ENCODE peak calls at places on chromosome 3, in six cellular contexts. B is PC-3, Z is HCT116, C is MM.1S, P is hepatocyte, I is GM23338. R is an unnamed sample. For H4K20me1, the result is how much of the 10 kb centered on the place peaks cover.

GRCh38 chr3:127606981-127607595 is 8.9 kb downstream of the MCM2 start:
- DNase-seq in B (peak), Z (no peak), C (no peak), P (no peak), I (no peak), R (no peak)

GRCh38 chr3:133328373-133328772 is 71.5 kb upstream of the BFSP2 start:
- DNase-seq in B (no peak), Z (no peak), C (no peak), P (no peak), I (no peak), R (no peak)

GRCh38 chr3:32472716-32473115 is 29.9 kb downstream of the CMTM6 start:
- DNase-seq in B (peak), Z (no peak), C (no peak), P (no peak), I (no peak), R (no peak)

GRCh38 chr3:181518222-181518621 is 193.5 kb upstream of the SOX2 start:
- DNase-seq in B (no peak), Z (no peak), C (no peak), P (no peak), I (no peak), R (no peak)

GRCh38 chr3:171970301-171970788 is 69.0 kb upstream of the FNDC3B start:
- DNase-seq in B (no peak), Z (no peak), C (no peak), P (no peak), I (no peak), R (peak)

GRCh38 chr3:156816091-156816793 is 9.9 kb upstream of the LEKR1 start:
- DNase-seq in B (peak), Z (no peak), C (no peak), P (peak), I (peak), R (peak)

GRCh38 chr3:50632450-50632849 is 15.5 kb downstream of the MAPKAPK3 start:
- DNase-seq in B (peak), Z (no peak), C (no peak), P (no peak), I (no peak), R (no peak)

GRCh38 chr3:50371133-50371670 is 11.9 kb upstream of the TMEM115 start:
- DNase-seq in B (no peak), Z (no peak), C (no peak), P (no peak), I (no peak), R (peak)

GRCh38 chr3:175692256-175692655 is 833.1 kb downstream of the NAALADL2 start:
- DNase-seq in B (no peak), Z (no peak), C (no peak), P (no peak), I (no peak), R (no peak)

GRCh38 chr3:174216948-174217718 is 642.0 kb upstream of the NAALADL2 start:
- DNase-seq in B (no peak), Z (no peak), C (no peak), P (no peak), I (no peak), R (no peak)

GRCh38 chr3:136008732-136009456 is 43.4 kb downstream of the PPP2R3A start:
- DNase-seq in B (no peak), Z (no peak), C (no peak), P (no peak), I (peak), R (no peak)

GRCh38 chr3:50658416-50658815 is 16.3 kb upstream of the DOCK3 start:
- DNase-seq in B (peak), Z (no peak), C (no peak), P (no peak), I (no peak), R (peak)

GRCh38 chr3:123404391-123404790 is 44.5 kb downstream of the ADCY5 start:
- DNase-seq in B (no peak), Z (no peak), C (no peak), P (no peak), I (no peak), R (no peak)

GRCh38 chr3:53169045-53169831 is 8.2 kb downstream of the PRKCD start:
- DNase-seq in B (no peak), Z (no peak), C (no peak), P (no peak), I (peak), R (no peak)

GRCh38 chr3:122606330-122606729 is 28.9 kb downstream of the PARP15 start:
- DNase-seq in B (no peak), Z (no peak), C (no peak), P (no peak), I (no peak), R (no peak)

GRCh38 chr3:184726497-184726896 is 14.6 kb upstream of the MAGEF1 start:
- DNase-seq in B (no peak), Z (no peak), C (no peak), P (no peak), I (no peak), R (no peak)

GRCh38 chr3:142623209-142623608 is 27.0 kb downstream of the PLS1 start:
- DNase-seq in B (no peak), Z (no peak), C (no peak), P (no peak), I (no peak), R (no peak)
- H4K20me1 ChIP-seq in B (under half), Z (under half), C (under half), P (under half), I (under half), R (under half)

DNA sequence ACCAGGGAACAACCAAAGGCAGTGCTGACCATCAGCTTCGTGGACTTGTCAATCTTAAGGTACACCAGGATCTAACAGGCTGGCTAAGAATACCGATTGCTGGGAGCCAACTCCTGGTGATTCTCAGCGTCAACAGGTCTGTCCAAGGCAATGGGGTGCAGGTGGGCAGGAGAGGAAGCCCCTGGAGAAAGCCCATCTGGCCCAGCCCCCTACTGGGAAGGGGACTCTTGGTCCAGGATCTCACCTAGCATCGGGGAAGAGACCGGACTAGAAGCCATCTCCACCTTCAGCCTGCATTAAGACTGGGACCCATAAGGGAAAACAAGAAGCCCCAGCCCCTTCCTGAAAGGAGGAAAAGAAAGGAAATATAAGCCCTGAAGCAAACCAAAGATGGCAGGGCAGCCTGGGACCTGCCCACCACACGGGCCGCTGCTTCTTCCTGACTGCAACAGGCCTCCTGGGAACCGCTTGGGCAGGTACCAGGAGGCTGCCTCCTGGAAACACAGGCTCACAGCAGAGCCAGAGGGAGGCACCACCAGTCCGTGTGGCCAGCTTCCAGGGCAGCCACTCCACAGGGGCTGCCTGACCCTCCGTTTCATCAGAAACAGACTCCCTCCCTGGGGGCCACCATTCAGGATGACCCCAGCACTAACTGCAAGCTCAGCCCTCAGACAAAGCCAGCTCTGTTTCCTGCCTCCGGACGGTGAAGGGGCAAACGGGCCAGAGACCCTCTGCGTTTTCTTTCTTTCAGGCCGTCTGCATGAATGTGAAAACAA is 100.3 kb downstream of the LRIG1 start:
- DNase-seq in B (no peak), Z (no peak), C (no peak), P (no peak), I (no peak), R (no peak)
- TF ChIP-seq EZH2phosphoT487 in B (no peak), Z (no peak), C (no peak), P (no peak), I (no peak), R (no peak)

GRCh38 chr3:195897081-195897852 is 11.1 kb downstream of the TNK2 start:
- DNase-seq in B (peak), Z (no peak), C (no peak), P (peak), I (no peak), R (peak)

GRCh38 chr3:195895078-195895899 is 13.1 kb downstream of the TNK2 start:
- DNase-seq in B (peak), Z (peak), C (peak), P (peak), I (peak), R (peak)

GRCh38 chr3:195895900-195896360 is 12.4 kb downstream of the TNK2 start:
- DNase-seq in B (peak), Z (no peak), C (peak), P (peak), I (peak), R (peak)

GRCh38 chr3:195897853-195898415 is 10.4 kb downstream of the TNK2 start:
- DNase-seq in B (peak), Z (no peak), C (no peak), P (no peak), I (peak), R (no peak)

DNA sequence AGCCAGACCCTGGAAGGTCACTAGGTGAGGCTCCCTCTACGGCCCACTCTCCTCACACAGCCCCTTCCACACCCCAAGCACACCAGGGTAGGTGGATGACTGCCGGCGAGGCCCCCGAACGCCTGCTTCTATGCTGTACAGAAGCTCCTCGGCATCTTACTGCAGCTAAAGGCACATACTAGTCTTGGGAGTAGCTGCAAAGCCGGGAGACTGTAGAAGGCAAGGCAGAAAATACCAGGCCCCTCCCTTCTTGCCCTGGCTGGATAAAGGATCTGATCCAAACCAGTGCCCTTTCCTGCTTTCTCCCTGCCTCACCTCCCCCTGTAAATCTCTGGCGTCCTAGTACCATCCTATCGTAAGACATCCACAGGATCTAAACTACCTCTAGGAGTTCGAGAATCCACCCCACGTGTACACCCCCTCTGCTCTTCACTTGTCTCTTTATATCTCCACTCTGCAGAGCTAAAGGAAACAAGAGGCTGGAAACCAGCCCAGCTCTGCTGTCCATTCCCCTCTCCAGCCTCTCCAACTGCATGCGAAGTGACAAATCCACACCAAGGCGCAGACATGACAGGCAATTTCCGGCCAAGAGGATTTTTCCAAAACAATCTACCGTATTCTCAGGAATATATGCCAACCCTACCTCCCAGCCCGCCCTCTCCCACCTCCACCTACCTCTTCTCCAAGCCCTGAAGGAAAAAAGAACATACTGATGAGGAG is 11.8 kb downstream of the TNK2 start:
- DNase-seq in B (peak), Z (no peak), C (no peak), P (peak), I (peak), R (peak)
- H4K20me1 ChIP-seq in B (under half), Z (under half), C (under half), P (under half), I (under half), R (under half)

DNA sequence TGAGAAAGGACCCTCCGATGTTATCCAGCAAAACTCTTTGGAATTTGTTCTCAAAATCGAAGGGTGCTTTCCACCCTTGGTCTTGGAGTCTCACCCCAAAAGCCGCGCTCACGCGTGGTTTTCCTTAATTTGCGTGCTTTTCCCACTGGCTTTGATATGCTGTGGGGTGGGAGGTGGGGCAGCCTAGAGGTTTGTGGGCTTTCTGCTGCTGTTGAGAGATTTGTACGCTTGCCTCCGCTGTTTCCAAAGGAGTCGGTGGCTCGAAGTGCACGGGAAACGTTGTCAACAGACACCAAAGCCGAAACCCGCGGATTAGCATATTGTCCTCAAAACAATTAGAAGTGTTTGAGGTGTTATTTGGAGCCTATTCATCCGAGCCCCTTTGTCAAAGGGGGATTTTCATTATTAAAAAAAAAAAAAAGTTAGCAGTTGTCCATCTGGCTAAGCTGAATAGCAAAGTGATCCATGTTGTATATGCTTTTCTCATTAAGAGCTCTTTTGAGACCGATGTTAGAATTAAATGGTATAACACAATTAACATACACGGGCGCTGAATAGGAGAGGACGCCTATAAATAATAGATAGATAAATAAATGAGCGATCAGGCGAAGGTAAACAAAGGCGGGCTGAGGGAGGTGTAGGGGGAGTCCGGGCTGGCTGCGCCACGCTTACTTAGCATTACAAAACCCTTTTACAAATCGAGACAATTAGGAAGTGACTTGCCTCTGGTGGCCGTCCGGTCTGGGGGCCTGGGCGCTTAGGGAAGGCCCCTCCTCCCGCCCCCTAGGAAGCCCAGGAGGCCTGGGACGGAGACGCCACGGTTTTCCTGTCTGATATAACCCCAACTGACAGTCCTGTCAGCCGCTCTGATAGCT is 3.3 kb downstream of the SOX14 start:
- DNase-seq in B (no peak), Z (no peak), C (no peak), P (no peak), I (peak), R (no peak)
- TF ChIP-seq EZH2phosphoT487 in B (no peak), Z (no peak), C (no peak), P (peak), I (peak), R (peak)

GRCh38 chr3:12938258-12938711 is 96.9 kb upstream of the RPL32 start:
- DNase-seq in B (no peak), Z (no peak), C (no peak), P (peak), I (no peak), R (peak)

GRCh38 chr3:12943124-12944021 is 102.0 kb upstream of the RPL32 start:
- DNase-seq in B (no peak), Z (no peak), C (no peak), P (no peak), I (no peak), R (no peak)

GRCh38 chr3:12941495-12942023 is 100.2 kb upstream of the RPL32 start:
- DNase-seq in B (no peak), Z (no peak), C (no peak), P (no peak), I (no peak), R (no peak)

GRCh38 chr3:12939137-12939536 is 97.8 kb upstream of the RPL32 start:
- DNase-seq in B (no peak), Z (no peak), C (no peak), P (no peak), I (no peak), R (no peak)

GRCh38 chr3:12940854-12941253 is 99.5 kb upstream of the RPL32 start:
- DNase-seq in B (no peak), Z (no peak), C (no peak), P (no peak), I (no peak), R (no peak)
- H4K20me1 ChIP-seq in B (under half), Z (under half), C (under half), P (under half), I (under half), R (under half)

GRCh38 chr3:54654776-54655175 is 273.1 kb downstream of the LRTM1 start:
- DNase-seq in B (no peak), Z (no peak), C (no peak), P (no peak), I (no peak), R (no peak)

GRCh38 chr3:54653456-54654195 is 274.2 kb downstream of the LRTM1 start:
- DNase-seq in B (no peak), Z (no peak), C (peak), P (no peak), I (no peak), R (no peak)

GRCh38 chr3:54649551-54649950 is 278.3 kb downstream of the LRTM1 start:
- DNase-seq in B (no peak), Z (no peak), C (no peak), P (no peak), I (no peak), R (no peak)
- TF ChIP-seq EZH2phosphoT487 in B (no peak), Z (no peak), C (no peak), P (no peak), I (no peak), R (no peak)

GRCh38 chr3:169664034-169664820 is 715 bp upstream of the MECOM start:
- DNase-seq in B (peak), Z (no peak), C (no peak), P (no peak), I (peak), R (no peak)
- H4K20me1 ChIP-seq in B (under half), Z (under half), C (under half), P (under half), I (under half), R (under half)

GRCh38 chr3:141484701-141485287 is 2.0 kb upstream of the RASA2 start:
- DNase-seq in B (no peak), Z (no peak), C (no peak), P (no peak), I (no peak), R (no peak)

GRCh38 chr3:141485578-141486415 is 1.0 kb upstream of the RASA2 start:
- DNase-seq in B (peak), Z (peak), C (no peak), P (peak), I (peak), R (peak)

GRCh38 chr3:141478139-141478538 is 8.7 kb upstream of the RASA2 start:
- DNase-seq in B (no peak), Z (no peak), C (no peak), P (no peak), I (no peak), R (no peak)

GRCh38 chr3:141486416-141486734 is 452 bp upstream of the RASA2 start:
- DNase-seq in B (peak), Z (no peak), C (no peak), P (no peak), I (no peak), R (peak)

DNA sequence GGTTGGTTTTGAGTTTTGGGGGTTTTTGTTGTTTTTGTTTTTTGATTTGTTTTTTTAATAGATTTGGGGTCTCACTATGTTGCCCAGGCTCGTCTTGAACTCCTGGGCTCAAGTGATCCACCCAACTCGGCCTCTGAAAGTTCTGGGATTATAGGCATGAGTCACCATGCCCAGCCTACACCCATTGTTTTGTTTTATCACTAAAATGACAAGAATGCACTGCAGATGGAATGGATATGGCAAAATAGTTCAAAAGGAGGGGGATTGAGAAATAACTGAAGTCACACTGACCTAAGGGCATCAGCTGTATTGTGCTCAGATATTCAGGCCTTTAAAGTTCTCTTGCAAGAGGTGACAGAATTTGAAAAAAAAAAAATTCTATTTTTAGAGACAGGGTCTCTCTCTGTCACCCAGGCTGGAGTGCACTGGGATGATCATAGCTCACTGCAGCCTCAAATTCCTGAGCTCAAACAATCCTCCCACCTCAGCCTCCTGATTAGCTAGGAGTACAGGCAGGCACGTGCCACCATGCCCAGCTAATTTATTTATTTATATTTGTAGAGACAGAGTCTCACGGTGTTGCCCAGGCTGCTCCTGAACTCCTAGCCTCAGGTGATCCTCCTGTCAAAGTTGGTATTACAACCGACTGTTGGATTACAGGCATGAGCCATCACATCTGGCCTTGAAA is 4.4 kb upstream of the RASA2 start:
- DNase-seq in B (peak), Z (peak), C (no peak), P (no peak), I (no peak), R (peak)
- TF ChIP-seq EZH2phosphoT487 in B (no peak), Z (no peak), C (no peak), P (no peak), I (no peak), R (no peak)

GRCh38 chr3:72405943-72406585 is 442.2 kb downstream of the SHQ1 start:
- DNase-seq in B (no peak), Z (no peak), C (no peak), P (no peak), I (no peak), R (no peak)
- H4K20me1 ChIP-seq in B (half or more), Z (under half), C (under half), P (half or more), I (half or more), R (under half)

R was measured in GM23248.